ENCODE peak calls at places on chromosomes 11 and 22, in ten cellular contexts. A, V, R, T, F, X, I, Y, S and G are unnamed samples.

GRCh38 chr11:74019104-74019738 is 10.3 kb upstream of the UCP3 start:
- DNase-seq in T (no peak), F (no peak), A (no peak), S (no peak), X (no peak), R (no peak), Y (no peak), V (no peak), I (no peak), G (no peak)

GRCh38 chr11:61071208-61071681 is 31.0 kb upstream of the CD5 start:
- DNase-seq in F (no peak), Y (no peak), A (peak), V (no peak), X (no peak), T (no peak), I (no peak), S (no peak), R (no peak), G (no peak)

GRCh38 chr22:50189184-50189848 is 3.6 kb downstream of the TRABD start:
- DNase-seq in F (peak), A (peak), R (no peak), T (no peak), X (no peak), Y (no peak), S (no peak), I (no peak), V (no peak), G (no peak)

GRCh38 chr11:8649361-8649760 is 33.1 kb downstream of the TRIM66 start:
- DNase-seq in T (no peak), I (no peak), V (no peak), A (no peak), R (no peak), Y (no peak), F (no peak), X (peak), S (no peak), G (no peak)

GRCh38 chr22:36010090-36010489 is 18.5 kb downstream of the RBFOX2 start:
- DNase-seq in T (no peak), R (no peak), A (no peak), I (no peak), Y (peak), S (no peak), X (no peak), F (no peak), V (no peak), G (no peak)

GRCh38 chr11:40281055-40281580 is 1178.3 kb downstream of the LRRC4C start:
- DNase-seq in A (no peak), V (no peak), Y (no peak), F (no peak), S (no peak), X (no peak), I (no peak), T (no peak), R (no peak), G (no peak)

GRCh38 chr22:46737976-46738641 is at the start of gene CERK:
- DNase-seq in A (peak), V (peak), T (peak), F (peak), S (no peak), Y (peak), X (peak), I (peak), R (peak), G (no peak)

GRCh38 chr11:85685131-85685819 is 720 bp downstream of the CCDC89 start:
- DNase-seq in Y (no peak), R (peak), S (no peak), T (no peak), I (peak), X (peak), F (no peak), A (no peak), V (no peak), G (no peak)

GRCh38 chr11:77182542-77183420 is 54.7 kb downstream of the MYO7A start:
- DNase-seq in R (no peak), A (no peak), I (no peak), Y (no peak), V (no peak), T (no peak), S (no peak), F (no peak), X (no peak), G (no peak)

GRCh38 chr22:17777005-17777716 is 2.9 kb upstream of the BID start:
- DNase-seq in V (no peak), R (no peak), T (no peak), Y (no peak), S (no peak), X (no peak), A (peak), I (no peak), F (peak), G (no peak)

GRCh38 chr11:119573858-119574257 is 150.9 kb upstream of the THY1 start:
- DNase-seq in F (no peak), R (no peak), V (no peak), S (no peak), X (no peak), I (no peak), A (no peak), Y (no peak), T (no peak), G (no peak)

GRCh38 chr11:13970986-13971385 is 8.5 kb downstream of the SPON1 start:
- DNase-seq in R (no peak), A (no peak), T (no peak), S (peak), Y (peak), V (peak), X (no peak), I (no peak), F (no peak), G (no peak)

GRCh38 chr11:114257621-114258558 is 38.3 kb upstream of the NNMT start:
- DNase-seq in V (no peak), I (peak), X (no peak), T (peak), S (no peak), R (peak), A (no peak), F (peak), Y (peak), G (no peak)
- TF ChIP-seq POLR2A in V (no peak), I (no peak), X (no peak), T (no peak), S (no peak), R (no peak), A (no peak), F (no peak), Y (no peak), G (no peak)

DNA sequence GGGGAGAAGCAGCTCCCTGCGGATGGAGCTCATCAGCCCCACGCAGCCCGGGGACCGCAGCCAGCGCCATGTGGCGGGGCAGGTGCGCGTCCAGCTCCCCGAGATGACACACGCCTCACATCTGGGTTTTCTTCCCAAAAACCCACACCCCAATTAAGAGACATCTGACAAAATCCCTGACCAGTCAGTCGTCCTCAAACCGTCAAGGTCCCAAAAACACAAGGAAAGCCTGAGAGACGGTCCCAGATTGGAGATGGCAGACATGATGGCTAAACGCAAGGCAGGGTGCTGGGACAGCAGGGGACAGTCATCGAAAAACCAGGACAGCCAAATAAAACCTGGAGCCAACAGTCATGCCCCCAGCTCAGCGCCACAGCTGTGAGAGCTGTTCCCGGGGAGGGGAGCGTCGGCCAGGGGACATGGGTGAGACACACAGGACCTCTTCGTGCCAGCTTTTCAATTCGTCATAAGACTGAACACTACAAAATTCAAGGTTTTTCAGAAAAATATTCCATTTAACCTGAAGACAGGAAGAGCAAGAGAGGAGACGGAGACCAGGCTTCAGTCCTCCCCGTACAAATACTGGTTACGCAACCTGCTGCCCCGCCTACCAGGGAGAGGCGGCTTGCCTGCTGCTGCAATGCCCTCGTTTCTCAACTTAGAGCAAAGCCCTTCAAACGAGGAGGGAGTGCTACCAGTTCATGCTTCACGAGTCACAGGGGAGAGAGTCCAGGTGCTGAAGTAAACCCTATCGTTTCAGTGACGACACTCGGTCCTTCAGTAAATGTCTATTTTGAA is 10.5 kb downstream of the TOLLIP start:
- DNase-seq in R (peak), I (peak), F (peak), X (peak), T (peak), S (no peak), A (peak), Y (peak), V (peak), G (peak)
- TF ChIP-seq POLR2A in R (no peak), I (no peak), F (no peak), X (no peak), T (no peak), S (no peak), A (no peak), Y (no peak), V (no peak), G (no peak)

DNA sequence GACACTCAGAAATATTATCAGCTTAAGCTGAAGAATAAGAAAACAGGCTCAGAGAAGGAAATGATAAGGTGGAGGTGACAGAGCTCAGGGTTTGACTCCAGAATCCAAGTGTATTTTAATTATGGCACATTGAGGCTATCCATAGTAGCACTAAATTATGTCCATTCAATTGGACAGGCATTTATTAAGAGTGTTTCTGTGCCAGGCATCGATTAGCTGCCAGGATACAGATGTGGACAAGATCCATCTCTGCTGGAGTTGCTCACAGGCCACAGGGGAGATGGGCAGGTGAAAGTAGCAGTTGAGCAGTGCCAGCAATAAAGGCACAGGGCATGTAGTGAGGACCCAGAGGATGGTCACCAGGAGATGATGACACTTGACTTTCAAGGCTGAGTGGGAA is 592.5 kb downstream of the INSC start:
- DNase-seq in T (no peak), S (no peak), V (no peak), Y (no peak), X (no peak), F (no peak), I (no peak), R (no peak), A (no peak), G (no peak)
- TF ChIP-seq POLR2A in T (no peak), S (no peak), V (no peak), Y (no peak), X (no peak), F (no peak), I (no peak), R (no peak), A (no peak), G (no peak)

GRCh38 chr22:23789121-23789520 is 2.4 kb downstream of the SMARCB1 start:
- DNase-seq in R (no peak), X (no peak), Y (no peak), V (no peak), A (no peak), T (no peak), F (no peak), S (no peak), I (no peak), G (no peak)

GRCh38 chr22:23787910-23788309 is 1.1 kb downstream of the SMARCB1 start:
- DNase-seq in A (no peak), I (no peak), R (no peak), T (no peak), V (no peak), F (no peak), S (no peak), X (no peak), Y (no peak), G (no peak)

GRCh38 chr22:23787600-23787896 is 782 bp downstream of the SMARCB1 start:
- DNase-seq in S (no peak), I (no peak), T (no peak), X (no peak), R (no peak), Y (no peak), A (no peak), F (no peak), V (peak), G (no peak)

GRCh38 chr22:23786261-23786710 is 480 bp upstream of the SMARCB1 start:
- DNase-seq in I (no peak), A (no peak), X (no peak), S (no peak), R (no peak), Y (peak), T (no peak), V (no peak), F (no peak), G (no peak)

DNA sequence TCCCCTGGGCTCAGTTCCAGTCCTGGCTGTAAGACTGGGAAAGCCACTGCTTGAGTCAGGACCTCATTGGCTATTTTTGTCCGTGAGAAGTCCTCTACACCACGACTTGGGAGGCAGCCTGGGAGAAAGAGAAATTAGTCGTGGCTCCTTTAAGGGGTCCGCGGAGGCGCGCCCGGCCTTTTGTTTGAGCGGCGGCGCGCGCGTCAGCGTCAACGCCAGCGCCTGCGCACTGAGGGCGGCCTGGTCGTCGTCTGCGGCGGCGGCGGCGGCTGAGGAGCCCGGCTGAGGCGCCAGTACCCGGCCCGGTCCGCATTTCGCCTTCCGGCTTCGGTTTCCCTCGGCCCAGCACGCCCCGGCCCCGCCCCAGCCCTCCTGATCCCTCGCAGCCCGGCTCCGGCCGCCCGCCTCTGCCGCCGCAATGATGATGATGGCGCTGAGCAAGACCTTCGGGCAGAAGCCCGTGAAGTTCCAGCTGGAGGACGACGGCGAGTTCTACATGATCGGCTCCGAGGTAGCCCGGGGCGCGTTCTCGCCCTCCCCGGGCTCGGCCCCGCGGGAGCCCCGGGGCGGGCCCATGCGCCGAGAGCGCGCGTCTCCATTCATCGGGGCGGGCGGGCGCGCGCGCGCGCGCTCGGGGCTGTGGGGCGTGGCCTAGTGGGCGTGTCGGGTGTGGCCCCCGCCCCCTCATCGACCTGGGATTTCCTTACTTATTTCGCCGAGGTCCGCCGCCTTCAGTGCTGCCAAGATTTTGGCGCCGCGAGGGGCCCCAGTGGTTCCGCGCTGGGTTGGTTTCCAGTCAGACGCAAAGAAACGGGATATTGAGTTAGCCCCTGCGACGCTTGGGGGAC is at the start of gene SMARCB1:
- DNase-seq in A (peak), V (peak), S (peak), I (peak), Y (peak), R (peak), T (peak), X (peak), F (peak), G (no peak)
- TF ChIP-seq POLR2A in A (peak), V (peak), S (peak), I (peak), Y (peak), R (peak), T (peak), X (peak), F (peak), G (peak)